ENCODE peak calls at places on chromosome 5, in eight cellular contexts. Q, V, F, Y, M, D, N and S are unnamed samples.
A peak's percentile ranks its signal among the peaks of the same experiment; 100 is the strongest.

GRCh38 chr5:176521286-176521685 is 15.9 kb downstream of the RNF44 start:
- DNase-seq in Y (no peak), N (no peak), M (no peak), Q (no peak), F (no peak), D (no peak), V (no peak), S (no peak)

GRCh38 chr5:89313044-89313443 is 430.1 kb upstream of the MEF2C start:
- DNase-seq in Y (peak; percentile 74), N (no peak), Q (no peak), F (peak; percentile 77), D (peak; percentile 95), V (no peak), M (no peak), S (no peak)

GRCh38 chr5:145776886-145777285 is 58.3 kb downstream of the PRELID2 start:
- DNase-seq in Y (peak; percentile 62), Q (no peak), F (peak; percentile 78), M (no peak), D (peak; percentile 18), V (peak; percentile 3), N (no peak), S (no peak)

GRCh38 chr5:107671742-107672211 is 1.0 kb upstream of the EFNA5 start:
- DNase-seq in Y (peak; percentile 52), D (peak; percentile 84), Q (no peak), V (no peak), N (no peak), F (peak; percentile 73), M (no peak), S (no peak)

GRCh38 chr5:125317546-125317995 is 571.1 kb upstream of the ZNF608 start:
- DNase-seq in V (no peak), D (no peak), N (no peak), Y (peak; percentile 16), F (no peak), M (no peak), Q (no peak), S (no peak)

GRCh38 chr5:172491481-172491880 is 37.2 kb upstream of the SH3PXD2B start:
- DNase-seq in F (no peak), Y (no peak), V (no peak), N (no peak), M (no peak), Q (peak; percentile 17), D (no peak), S (no peak)

GRCh38 chr5:134536876-134537275 is 11.4 kb downstream of the JADE2 start:
- DNase-seq in Q (no peak), F (no peak), M (no peak), Y (no peak), D (no peak), N (no peak), V (no peak), S (no peak)

GRCh38 chr5:130605200-130605599 is 559.9 kb downstream of the HINT1 start:
- DNase-seq in F (peak; percentile 5), Q (no peak), M (no peak), Y (no peak), V (no peak), D (peak; percentile 54), N (no peak), S (no peak)

GRCh38 chr5:102903074-102903871 is 148.2 kb downstream of the PAM start:
- DNase-seq in M (no peak), N (no peak), F (peak; percentile 41), Y (peak; percentile 36), D (peak; percentile 12), Q (no peak), V (no peak), S (no peak)

GRCh38 chr5:93746406-93747056 is 5.1 kb upstream of the POU5F2 start:
- DNase-seq in V (no peak), M (no peak), F (peak; percentile 59), N (no peak), Q (no peak), Y (peak; percentile 74), D (peak; percentile 43), S (no peak)

GRCh38 chr5:123036391-123037103 is at the start of gene PPIC:
- DNase-seq in V (peak; percentile 49), Y (peak; percentile 71), F (peak; percentile 83), M (peak; percentile 54), D (peak; percentile 72), N (peak; percentile 30), Q (peak; percentile 93), S (peak; percentile 60)

GRCh38 chr5:154031923-154032489 is 6.7 kb downstream of the FAM114A2 start:
- DNase-seq in F (no peak), Q (no peak), N (no peak), Y (no peak), D (no peak), V (no peak), M (no peak), S (no peak)

GRCh38 chr5:56802235-56802634 is 13.1 kb upstream of the MAP3K1 start:
- DNase-seq in D (no peak), Y (no peak), N (no peak), Q (no peak), M (no peak), V (no peak), F (no peak), S (no peak)

GRCh38 chr5:103216137-103216536 is 42.4 kb upstream of the MACIR start:
- DNase-seq in M (no peak), Y (peak; percentile 4), D (no peak), Q (no peak), N (no peak), F (peak; percentile 59), V (no peak), S (no peak)

GRCh38 chr5:7638456-7638855 is 212.5 kb downstream of the CFAP90 start:
- DNase-seq in M (no peak), Q (no peak), F (no peak), N (no peak), D (no peak), V (no peak), Y (no peak), S (no peak)

GRCh38 chr5:99019812-99020697 is 91.2 kb upstream of the CHD1 start:
- DNase-seq in F (peak; percentile 84), V (peak; percentile 10), Q (peak; percentile 31), M (no peak), Y (peak; percentile 87), D (peak; percentile 73), N (no peak), S (no peak)

GRCh38 chr5:141783599-141784296 is 94.5 kb downstream of the PCDH1 start:
- DNase-seq in D (peak; percentile 87), M (no peak), N (no peak), Y (no peak), Q (no peak), V (no peak), F (no peak), S (no peak)

GRCh38 chr5:123672067-123672466 is 160.1 kb downstream of the CSNK1G3 start:
- DNase-seq in V (no peak), Y (peak; percentile 2), F (no peak), N (no peak), D (no peak), M (no peak), Q (no peak), S (no peak)

GRCh38 chr5:93585054-93585751 is 2.2 kb downstream of the NR2F1 start:
- DNase-seq in Q (no peak), V (no peak), Y (no peak), F (no peak), M (no peak), D (no peak), N (no peak), S (no peak)

GRCh38 chr5:17018871-17019270 is 82.8 kb upstream of the MYO10 start:
- DNase-seq in Y (no peak), M (no peak), Q (no peak), V (no peak), N (no peak), F (no peak), D (peak; percentile 66), S (no peak)

DNA sequence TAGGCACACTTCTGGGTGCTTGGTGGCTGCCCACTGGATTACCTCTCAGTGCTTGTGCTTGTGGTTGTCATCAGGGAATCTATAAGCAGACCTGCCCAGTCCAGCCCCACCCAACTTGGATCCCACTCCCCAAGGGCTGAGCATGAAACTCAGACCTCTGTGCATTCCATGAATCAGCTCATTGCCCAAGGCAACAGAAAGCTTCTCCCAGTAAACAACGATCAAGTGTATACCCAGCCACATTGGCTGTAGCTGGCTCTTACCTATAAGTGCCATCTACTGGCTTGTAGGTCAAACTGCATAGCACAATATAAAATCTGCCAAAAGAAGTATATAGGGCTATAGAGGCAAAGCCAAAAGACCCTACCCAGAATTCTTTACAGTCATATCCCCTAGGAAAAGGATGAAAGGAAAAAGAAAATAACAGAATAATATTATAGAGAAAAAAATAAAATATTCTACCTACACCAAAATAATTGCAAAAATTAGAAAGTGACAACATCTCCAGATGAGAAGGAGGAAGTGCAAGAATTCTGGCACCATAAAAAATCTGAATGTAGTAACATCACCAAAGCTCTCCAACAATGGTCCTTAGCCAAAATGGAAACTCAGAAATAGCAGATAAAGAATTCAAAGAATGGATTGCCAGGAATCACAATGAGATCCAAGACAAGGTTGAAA is 321.0 kb upstream of the TRPC7 start:
- DNase-seq in Q (no peak), Y (peak; percentile 26), M (no peak), F (peak; percentile 57), D (peak; percentile 84), V (no peak), N (no peak), S (no peak)
- TF ChIP-seq CTCF in Q (no peak), Y (peak; percentile 47), M (no peak), F (peak; percentile 50), D (peak; percentile 64), V (peak; percentile 1), N (peak; percentile 58), S (peak; percentile 19)

GRCh38 chr5:28780083-28780692 is 1741.8 kb upstream of the CDH9 start:
- DNase-seq in D (no peak), Y (no peak), Q (no peak), F (no peak), V (no peak), M (no peak), N (no peak), S (no peak)

GRCh38 chr5:28779161-28779754 is 1740.9 kb upstream of the CDH9 start:
- DNase-seq in N (no peak), D (peak; percentile 4), M (no peak), F (no peak), Q (no peak), Y (no peak), V (no peak), S (no peak)
- TF ChIP-seq CTCF in N (no peak), D (peak; percentile 29), M (no peak), F (no peak), Q (no peak), Y (no peak), V (no peak), S (no peak)

GRCh38 chr5:26700759-26701384 is 337.5 kb downstream of the CDH9 start:
- DNase-seq in N (no peak), M (peak; percentile 13), F (peak; percentile 10), Q (no peak), V (no peak), Y (no peak), D (peak; percentile 18), S (peak; percentile 37)
- TF ChIP-seq CTCF in N (peak; percentile 41), M (peak; percentile 41), F (peak; percentile 6), Q (no peak), V (no peak), Y (no peak), D (peak; percentile 16), S (peak; percentile 44)

DNA sequence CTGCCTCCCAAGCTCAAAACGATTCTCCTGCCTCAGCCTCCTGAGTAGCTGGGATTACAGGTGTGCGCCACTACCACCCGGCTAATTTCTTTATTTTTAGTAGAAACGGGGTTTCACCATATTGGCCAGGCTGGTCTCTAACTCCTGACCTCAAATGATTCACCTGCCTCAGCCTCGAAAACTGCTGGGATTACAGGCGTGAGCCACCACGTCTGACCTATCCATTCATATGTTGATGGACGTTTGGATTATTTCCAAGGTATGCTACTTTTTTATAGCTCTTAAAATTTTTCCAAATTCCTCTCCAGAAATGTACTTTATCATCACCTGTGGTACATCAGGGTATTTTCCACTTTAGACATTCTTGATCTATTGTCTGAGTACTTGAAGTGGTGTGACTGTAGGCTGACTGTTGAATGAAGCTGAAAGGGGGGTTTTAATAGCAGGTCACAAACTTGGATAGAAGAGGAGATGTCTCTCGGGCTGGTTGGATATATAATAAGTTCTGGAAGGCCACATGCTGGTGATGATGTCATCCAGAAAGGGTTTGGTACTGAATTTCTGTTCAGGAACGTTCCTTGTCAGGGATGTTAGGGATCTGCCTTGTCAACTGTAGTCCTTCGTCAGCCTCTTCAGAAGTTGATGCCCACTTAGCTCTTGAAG is 7.4 kb downstream of the CTNNA1 start:
- DNase-seq in Y (peak; percentile 29), F (no peak), Q (no peak), V (no peak), D (peak; percentile 29), N (no peak), M (no peak), S (no peak)
- TF ChIP-seq CTCF in Y (no peak), F (no peak), Q (no peak), V (no peak), D (no peak), N (no peak), M (no peak), S (no peak)